ENCODE peak calls at places on chromosomes 4 and X, in seven cellular contexts. G is NCI-H146; Z is foreskin fibroblast; J is activated T-helper 1 cell treated with anti-CD3 and anti-CD28 coated beads, Interleukin-12 subunit alpha, Interleukin-12 subunit beta, Interleukin-2, Interleukin-4 antibody, amounts not matched to agents 30 ng/mL and 10 ng/mL and 1 ng/mL, durations not matched to agents 14 hours and 24 hours and 36 hours; L is BE2C; B is activated CD4-positive, alpha-beta T cell treated with anti-CD3 and anti-CD28 coated beads for 36 hours; K is GM23338. X is an unnamed sample.

GRCh38 chr4:107760281-107760947 is 40.4 kb upstream of the PAPSS1 start:
- DNase-seq in B (no peak), Z (no peak), G (peak), J (no peak), K (peak), L (peak), X (no peak)

GRCh38 chrX:26558719-26559386 is 342.9 kb downstream of the MAGEB5 start:
- DNase-seq in Z (no peak), J (no peak), B (no peak), G (no peak), K (no peak), L (no peak), X (no peak)

GRCh38 chr4:81827568-81828202 is 356.0 kb upstream of the RASGEF1B start:
- DNase-seq in L (no peak), K (no peak), Z (no peak), G (no peak), J (no peak), B (peak), X (no peak)

GRCh38 chr4:22458112-22458511 is 57.8 kb downstream of the ADGRA3 start:
- DNase-seq in Z (no peak), G (no peak), B (no peak), L (peak), K (no peak), J (no peak), X (no peak)

GRCh38 chrX:36898301-36898700 is 109.9 kb upstream of the FAM47C start:
- DNase-seq in Z (no peak), K (peak), B (no peak), J (no peak), L (no peak), G (no peak), X (no peak)

GRCh38 chr4:173174184-173175156 is 5.9 kb downstream of the GALNT7 start:
- DNase-seq in Z (no peak), L (no peak), G (no peak), B (no peak), J (no peak), K (no peak), X (no peak)

GRCh38 chrX:17373337-17373736 is 1.7 kb upstream of the NHS start:
- DNase-seq in G (no peak), J (no peak), K (no peak), B (no peak), L (no peak), Z (no peak), X (no peak)

GRCh38 chrX:134365923-134366322 is 94.0 kb upstream of the HPRT1 start:
- DNase-seq in Z (no peak), J (no peak), G (no peak), B (no peak), K (no peak), L (no peak), X (no peak)

GRCh38 chrX:68838571-68838910 is 9.7 kb downstream of the EFNB1 start:
- DNase-seq in J (no peak), L (no peak), K (no peak), Z (no peak), B (no peak), G (no peak), X (no peak)

GRCh38 chr4:89048906-89049601 is 7.9 kb downstream of the FAM13A start:
- DNase-seq in G (no peak), J (no peak), K (no peak), B (no peak), Z (no peak), L (no peak), X (no peak)

GRCh38 chrX:110316351-110317078 is 1.4 kb downstream of the AMMECR1 start:
- DNase-seq in G (peak), K (no peak), Z (no peak), L (no peak), B (no peak), J (no peak), X (no peak)

GRCh38 chr4:72631296-72631695 is 62.3 kb upstream of the ADAMTS3 start:
- DNase-seq in K (no peak), J (no peak), B (no peak), L (peak), G (no peak), Z (peak), X (peak)

GRCh38 chr4:99968330-99968729 is 18.3 kb upstream of the H2AZ1 start:
- DNase-seq in K (peak), J (no peak), Z (peak), B (no peak), L (no peak), G (no peak), X (peak)